ENCODE peak calls at places on chromosomes 7 and 10, in four cellular contexts. One of them, this sample, is unnamed.

GRCh38 chr7:82382276-82382675 is 61.3 kb downstream of the CACNA2D1 start:
- DNase-seq in IMR-90: no peak
- DNase-seq in K562: no peak
- DNase-seq in GM12878: no peak
- DNase-seq in this sample: no peak

GRCh38 chr10:4780782-4781181 is 45.2 kb upstream of the AKR1E2 start:
- DNase-seq in K562: no peak
- DNase-seq in GM12878: no peak
- DNase-seq in IMR-90: peak; percentile 45
- DNase-seq in this sample: peak; percentile 94

GRCh38 chr10:101113890-101114403 is 17.2 kb upstream of the TLX1 start:
- DNase-seq in GM12878: no peak
- DNase-seq in IMR-90: no peak
- DNase-seq in K562: no peak
- DNase-seq in this sample: no peak

GRCh38 chr7:137402535-137403258 is 59.2 kb upstream of the PTN start:
- DNase-seq in GM12878: no peak
- DNase-seq in K562: no peak
- DNase-seq in IMR-90: no peak
- DNase-seq in this sample: no peak

GRCh38 chr10:88786032-88786770 is 16.3 kb upstream of the LIPM start:
- DNase-seq in GM12878: no peak
- DNase-seq in IMR-90: no peak
- DNase-seq in K562: no peak
- DNase-seq in this sample: no peak

GRCh38 chr10:102763037-102763607 is 19.4 kb downstream of the WBP1L start:
- DNase-seq in IMR-90: no peak
- DNase-seq in K562: peak; percentile 66
- DNase-seq in GM12878: no peak
- DNase-seq in this sample: no peak

GRCh38 chr7:142030846-142031245 is 35.2 kb downstream of the MGAM start:
- DNase-seq in K562: no peak
- DNase-seq in GM12878: no peak
- DNase-seq in IMR-90: no peak
- DNase-seq in this sample: no peak

GRCh38 chr7:133910761-133911160 is 216.4 kb upstream of the LRGUK start:
- DNase-seq in K562: no peak
- DNase-seq in IMR-90: no peak
- DNase-seq in GM12878: no peak
- DNase-seq in this sample: no peak

GRCh38 chr10:76401006-76401405 is 969.6 kb downstream of the LRMDA start:
- DNase-seq in K562: no peak
- DNase-seq in IMR-90: no peak
- DNase-seq in GM12878: no peak
- DNase-seq in this sample: no peak

GRCh38 chr10:18231480-18231879 is 91.3 kb downstream of the CACNB2 start:
- DNase-seq in GM12878: no peak
- DNase-seq in K562: no peak
- DNase-seq in IMR-90: no peak
- DNase-seq in this sample: no peak

GRCh38 chr7:98240961-98241673 is 10.9 kb downstream of the TECPR1 start:
- DNase-seq in K562: peak; percentile 74
- DNase-seq in IMR-90: peak; percentile 28
- DNase-seq in GM12878: no peak
- DNase-seq in this sample: peak; percentile 54

GRCh38 chr7:30278386-30278785 is 6.0 kb upstream of the ZNRF2 start:
- DNase-seq in IMR-90: no peak
- DNase-seq in GM12878: no peak
- DNase-seq in K562: no peak
- DNase-seq in this sample: no peak

GRCh38 chr7:260441-261281 is 29.3 kb upstream of the FOXL3 start:
- DNase-seq in K562: no peak
- DNase-seq in IMR-90: no peak
- DNase-seq in GM12878: no peak
- DNase-seq in this sample: no peak

GRCh38 chr7:13998866-13999265 is 9.4 kb upstream of the ETV1 start:
- DNase-seq in GM12878: no peak
- DNase-seq in IMR-90: no peak
- DNase-seq in K562: no peak
- DNase-seq in this sample: no peak

GRCh38 chr7:11193131-11193867 is 219.6 kb downstream of the PHF14 start:
- DNase-seq in IMR-90: no peak
- DNase-seq in K562: no peak
- DNase-seq in GM12878: no peak
- DNase-seq in this sample: no peak

GRCh38 chr7:36719233-36719632 is 5.1 kb downstream of the AOAH start:
- DNase-seq in K562: no peak
- DNase-seq in GM12878: no peak
- DNase-seq in IMR-90: no peak
- DNase-seq in this sample: no peak
- TF ChIP-seq FOS in K562: no peak
- TF ChIP-seq FOS in GM12878: no peak
- TF ChIP-seq FOS in IMR-90: no peak
- TF ChIP-seq FOS in this sample: no peak

DNA sequence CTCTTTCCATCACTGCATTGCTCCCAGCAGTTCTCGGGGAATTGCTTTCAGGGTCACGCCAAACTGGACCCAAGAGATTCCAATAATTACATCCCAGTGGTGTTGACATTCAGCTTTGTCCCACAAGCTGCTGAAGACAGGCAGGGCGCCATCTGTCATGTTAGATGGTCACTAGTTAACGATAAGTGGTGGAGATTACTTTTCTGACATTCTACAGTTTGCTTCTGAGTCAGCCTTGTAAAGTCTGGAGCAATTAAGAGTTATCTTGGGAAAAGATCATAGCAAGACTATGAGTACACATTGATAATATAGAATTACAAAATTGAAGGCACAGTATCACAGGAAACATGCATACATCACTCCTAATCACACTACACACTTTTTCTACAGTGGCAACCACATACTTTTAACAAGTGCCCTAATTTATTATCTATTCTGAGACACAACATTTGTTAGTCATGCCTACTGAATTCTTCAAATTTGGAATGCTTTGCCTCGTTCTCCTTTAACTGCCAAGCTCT is 41.9 kb downstream of the SEMA3C start:
- DNase-seq in IMR-90: peak; percentile 56
- DNase-seq in K562: no peak
- DNase-seq in GM12878: no peak
- DNase-seq in this sample: no peak
- H3K27ac ChIP-seq in IMR-90: no peak overlapping the region
- H3K27ac ChIP-seq in K562: no peak overlapping the region
- H3K27ac ChIP-seq in GM12878: no peak overlapping the region
- H3K27ac ChIP-seq in this sample: no peak overlapping the region

DNA sequence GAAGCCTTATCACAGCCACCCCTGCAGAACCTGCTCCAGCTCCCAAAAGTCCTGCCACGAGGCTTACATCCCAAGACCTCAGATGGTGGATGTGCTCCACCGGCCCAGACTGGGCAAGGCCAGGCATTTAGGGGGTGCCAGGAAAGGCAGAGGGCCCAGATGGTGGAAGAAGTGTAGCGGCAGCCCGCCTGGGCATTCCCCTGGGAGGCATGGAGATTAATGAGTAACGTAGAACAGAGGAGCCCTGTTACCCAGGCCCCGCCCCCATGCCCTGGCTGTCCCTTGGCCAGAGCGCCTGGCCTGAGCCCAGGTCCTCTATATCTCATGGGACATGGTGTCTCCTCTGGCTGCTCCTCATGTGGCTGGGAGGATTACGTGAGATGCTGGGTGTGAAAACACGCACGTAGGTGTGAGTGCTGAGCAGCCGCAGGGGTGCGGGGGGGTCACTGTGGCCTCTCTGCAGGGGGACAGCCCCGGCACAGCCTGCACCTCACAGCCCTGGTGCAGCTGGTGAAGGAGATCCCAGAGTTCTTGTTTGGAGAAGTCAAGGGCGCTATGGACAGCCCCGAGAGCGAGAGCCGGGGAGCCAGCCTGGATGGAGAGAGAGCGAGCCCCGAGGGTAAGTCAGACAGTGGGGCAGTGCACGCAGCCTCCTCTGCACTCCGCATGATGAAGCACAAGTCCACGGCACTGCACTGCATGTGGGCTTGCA is 52.9 kb downstream of the ZNF467 start:
- DNase-seq in K562: no peak
- DNase-seq in IMR-90: no peak
- DNase-seq in GM12878: no peak
- DNase-seq in this sample: no peak
- TF ChIP-seq FOS in K562: no peak
- TF ChIP-seq FOS in IMR-90: no peak
- TF ChIP-seq FOS in GM12878: no peak
- TF ChIP-seq FOS in this sample: no peak

GRCh38 chr7:149872419-149873073 is 1.2 kb upstream of the ATP6V0E2 start:
- DNase-seq in GM12878: no peak
- DNase-seq in IMR-90: peak; percentile 81
- DNase-seq in K562: peak; percentile 91
- DNase-seq in this sample: peak; percentile 80
- H3K27ac ChIP-seq in GM12878: peak overlapping the region; percentile 68
- H3K27ac ChIP-seq in IMR-90: no peak overlapping the region
- H3K27ac ChIP-seq in K562: peak overlapping the region; percentile 67
- H3K27ac ChIP-seq in this sample: peak overlapping the region; percentile 68

DNA sequence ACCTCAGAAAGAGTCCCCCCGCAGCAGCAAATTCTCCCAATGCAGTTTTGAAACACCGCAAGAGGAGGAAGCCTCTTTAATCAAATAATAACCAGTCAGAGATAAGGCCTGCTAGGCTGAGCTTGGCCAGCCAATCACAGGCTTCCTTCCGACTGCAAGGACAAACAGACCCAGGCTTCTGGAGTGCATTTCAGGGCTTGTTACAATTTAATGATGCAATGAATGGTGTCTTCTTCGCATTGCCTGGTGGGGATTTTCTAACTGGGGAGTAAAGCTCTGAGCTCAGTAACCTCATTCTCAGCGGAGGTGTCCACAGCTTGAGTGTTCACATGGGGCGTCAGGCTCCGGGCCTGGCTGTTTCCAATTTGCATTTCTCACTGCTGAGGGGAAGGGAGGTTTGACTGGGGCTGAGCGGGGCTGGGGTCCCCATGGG is 31.8 kb upstream of the GPAM start:
- DNase-seq in K562: peak; percentile 9
- DNase-seq in GM12878: no peak
- DNase-seq in IMR-90: peak; percentile 24
- DNase-seq in this sample: no peak
- TF ChIP-seq FOS in K562: no peak
- TF ChIP-seq FOS in GM12878: no peak
- TF ChIP-seq FOS in IMR-90: no peak
- TF ChIP-seq FOS in this sample: no peak

GRCh38 chr7:78020874-78021249 is 222.3 kb downstream of the PHTF2 start:
- DNase-seq in IMR-90: no peak
- DNase-seq in K562: no peak
- DNase-seq in GM12878: no peak
- DNase-seq in this sample: no peak
- H3K27ac ChIP-seq in IMR-90: no peak overlapping the region
- H3K27ac ChIP-seq in K562: no peak overlapping the region
- H3K27ac ChIP-seq in GM12878: no peak overlapping the region
- H3K27ac ChIP-seq in this sample: no peak overlapping the region

GRCh38 chr7:101532400-101533102 is 96.5 kb downstream of the MYL10 start:
- DNase-seq in GM12878: no peak
- DNase-seq in IMR-90: no peak
- DNase-seq in K562: no peak
- DNase-seq in this sample: no peak
- TF ChIP-seq FOS in GM12878: no peak
- TF ChIP-seq FOS in IMR-90: no peak
- TF ChIP-seq FOS in K562: no peak
- TF ChIP-seq FOS in this sample: no peak

GRCh38 chr10:59016043-59016442 is 160.4 kb upstream of the PHYHIPL start:
- DNase-seq in GM12878: no peak
- DNase-seq in K562: no peak
- DNase-seq in IMR-90: no peak
- DNase-seq in this sample: no peak

GRCh38 chr10:59018977-59019376 is 157.5 kb upstream of the PHYHIPL start:
- DNase-seq in K562: no peak
- DNase-seq in GM12878: no peak
- DNase-seq in IMR-90: no peak
- DNase-seq in this sample: no peak

DNA sequence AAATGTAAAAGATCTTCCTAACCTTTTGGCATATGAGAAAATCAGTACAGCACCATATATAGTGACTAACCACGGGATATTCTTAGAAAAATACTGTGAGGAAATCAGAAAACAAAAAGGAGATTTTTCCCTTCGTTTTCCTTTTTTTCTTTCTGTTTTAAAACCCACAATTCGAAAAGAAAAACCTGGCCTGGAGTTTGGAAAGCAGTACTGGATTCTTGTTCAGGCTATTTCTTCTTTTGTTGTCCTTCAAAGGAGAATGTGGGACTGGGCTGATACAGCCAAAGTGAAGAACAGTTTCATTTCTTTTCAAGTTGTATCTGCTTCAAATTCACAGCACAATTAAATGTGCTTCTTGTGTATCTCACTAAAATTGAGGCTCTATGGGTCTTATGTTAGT is 156.8 kb upstream of the PHYHIPL start:
- DNase-seq in K562: no peak
- DNase-seq in GM12878: no peak
- DNase-seq in IMR-90: no peak
- DNase-seq in this sample: no peak
- H3K27ac ChIP-seq in K562: no peak overlapping the region
- H3K27ac ChIP-seq in GM12878: no peak overlapping the region
- H3K27ac ChIP-seq in IMR-90: no peak overlapping the region
- H3K27ac ChIP-seq in this sample: no peak overlapping the region